ENCODE peak calls at places on chromosomes 16 and 17, in four cellular contexts. D is stimulated activated CD4-positive, alpha-beta T cell treated with anti-CD3 and anti-CD28 coated beads, Interleukin-1b, Interleukin-23, amount 100 ng/mL, for 24 hours; U is NCI-H1436; X is EL. S is an unnamed sample.

GRCh38 chr17:42362245-42362961 is 25.8 kb downstream of the STAT3 start:
- DNase-seq in D (no peak), U (peak), X (peak), S (no peak)

GRCh38 chr17:67520916-67521772 is 144.1 kb downstream of the PITPNC1 start:
- DNase-seq in D (no peak), U (peak), X (no peak), S (no peak)

GRCh38 chr16:10740845-10741208 is 2.8 kb upstream of the NUBP1 start:
- DNase-seq in D (no peak), U (no peak), X (no peak), S (no peak)

GRCh38 chr16:63315229-63315628 is 1279.0 kb upstream of the CDH8 start:
- DNase-seq in D (no peak), U (no peak), X (no peak), S (no peak)

GRCh38 chr16:49282690-49283375 is 1.2 kb upstream of the CBLN1 start:
- DNase-seq in D (no peak), U (peak), X (no peak), S (no peak)

GRCh38 chr17:50625032-50625871 is 9.4 kb upstream of the ABCC3 start:
- DNase-seq in D (no peak), U (no peak), X (no peak), S (no peak)

GRCh38 chr16:1059310-1059709 is 13.2 kb upstream of the SSTR5 start:
- DNase-seq in D (no peak), U (no peak), X (no peak), S (no peak)

GRCh38 chr16:82481455-82481854 is 145.3 kb upstream of the CDH13 start:
- DNase-seq in D (no peak), U (no peak), X (no peak), S (no peak)

GRCh38 chr17:4718276-4718675 is 7.8 kb downstream of the ARRB2 start:
- DNase-seq in D (no peak), U (no peak), X (no peak), S (no peak)

GRCh38 chr16:2497116-2497630 is 16.6 kb upstream of the ATP6V0C start:
- DNase-seq in D (no peak), U (no peak), X (no peak), S (no peak)

GRCh38 chr17:73247728-73248127 is 14.0 kb downstream of the CPSF4L start:
- DNase-seq in D (no peak), U (no peak), X (no peak), S (no peak)

GRCh38 chr17:81481011-81481799 is 31.4 kb downstream of the ACTG1 start:
- DNase-seq in D (no peak), U (peak), X (peak), S (no peak)

GRCh38 chr17:30517786-30518185 is 40.6 kb downstream of the GOSR1 start:
- DNase-seq in D (no peak), U (no peak), X (peak), S (no peak)

GRCh38 chr17:50257574-50258224 is 16.6 kb upstream of the TMEM92 start:
- DNase-seq in D (no peak), U (no peak), X (no peak), S (no peak)

GRCh38 chr16:2773188-2773968 is 3.7 kb downstream of the ELOB start:
- DNase-seq in D (no peak), U (no peak), X (peak), S (no peak)

GRCh38 chr17:66667491-66668030 is 167.4 kb upstream of the CACNG5 start:
- DNase-seq in D (no peak), U (no peak), X (no peak), S (peak)

GRCh38 chr16:4380131-4381063 is 8.7 kb downstream of the VASN start:
- DNase-seq in D (no peak), U (no peak), X (no peak), S (no peak)

GRCh38 chr17:78224226-78225087 is 7.0 kb upstream of the TMEM235 start:
- DNase-seq in D (no peak), U (no peak), X (no peak), S (no peak)

GRCh38 chr17:21286771-21287702 is 2.5 kb downstream of the MAP2K3 start:
- DNase-seq in D (no peak), U (no peak), X (no peak), S (no peak)

GRCh38 chr17:4035081-4035680 is 70.9 kb upstream of the ATP2A3 start:
- DNase-seq in D (no peak), U (no peak), X (no peak), S (no peak)

GRCh38 chr17:57294629-57295501 is 38.5 kb downstream of the MSI2 start:
- DNase-seq in D (no peak), U (peak), X (peak), S (no peak)

GRCh38 chr16:14092579-14092978 is 21.5 kb downstream of the MRTFB start:
- DNase-seq in D (no peak), U (no peak), X (no peak), S (no peak)

GRCh38 chr17:5237541-5238016 is 2.9 kb upstream of the SCIMP start:
- DNase-seq in D (no peak), U (no peak), X (peak), S (no peak)

GRCh38 chr17:33712120-33712519 is 419.0 kb upstream of the ASIC2 start:
- DNase-seq in D (no peak), U (no peak), X (no peak), S (no peak)

GRCh38 chr16:61929801-61930200 is 106.4 kb downstream of the CDH8 start:
- DNase-seq in D (no peak), U (no peak), X (no peak), S (no peak)

GRCh38 chr17:77185137-77185536 is 44.4 kb downstream of the SEC14L1 start:
- DNase-seq in D (no peak), U (no peak), X (no peak), S (no peak)

GRCh38 chr17:40260528-40260927 is 27.2 kb upstream of the CDC6 start:
- DNase-seq in D (no peak), U (no peak), X (no peak), S (no peak)